ENCODE peak calls at places on chromosomes 7 and 10, in five cellular contexts. O, S, P, M and X are unnamed samples.

GRCh38 chr10:88073676-88074075 is 210.3 kb downstream of the PTEN start:
- DNase-seq in M (no peak), S (no peak), O (no peak), P (no peak), X (no peak)

GRCh38 chr7:113100091-113100723 is 13.6 kb upstream of the GPR85 start:
- DNase-seq in S (no peak), O (no peak), P (peak), M (peak), X (peak)

GRCh38 chr10:50857579-50857978 is 27.8 kb downstream of the A1CF start:
- DNase-seq in S (no peak), P (no peak), O (no peak), M (no peak), X (no peak)

GRCh38 chr10:90787906-90788491 is 69.8 kb downstream of the HTR7 start:
- DNase-seq in M (peak), P (peak), S (peak), O (no peak), X (no peak)

GRCh38 chr7:150955519-150956394 is 22.4 kb downstream of the KCNH2 start:
- DNase-seq in O (no peak), M (no peak), S (no peak), P (no peak), X (no peak)

GRCh38 chr10:4144802-4145201 is 359.8 kb upstream of the KLF6 start:
- DNase-seq in O (no peak), M (no peak), S (no peak), P (peak), X (no peak)

GRCh38 chr7:22610871-22611757 is 111.1 kb upstream of the STEAP1B start:
- DNase-seq in S (no peak), O (no peak), M (no peak), P (peak), X (no peak)

GRCh38 chr7:143889068-143889467 is 12.9 kb downstream of the TCAF1 start:
- DNase-seq in M (no peak), P (no peak), O (no peak), S (no peak), X (no peak)

GRCh38 chr7:27176962-27177794 is 3.1 kb upstream of the HOXA10 start:
- DNase-seq in S (no peak), P (no peak), O (no peak), M (no peak), X (no peak)

GRCh38 chr7:150663802-150664494 is 21.6 kb upstream of the GIMAP2 start:
- DNase-seq in P (no peak), M (no peak), S (no peak), O (peak), X (no peak)

GRCh38 chr7:42107484-42107883 is 129.5 kb downstream of the GLI3 start:
- DNase-seq in O (no peak), P (peak), M (peak), S (peak), X (no peak)

GRCh38 chr10:110644598-110645462 is 694 bp downstream of the RBM20 start:
- DNase-seq in O (no peak), P (no peak), M (no peak), S (no peak), X (no peak)

GRCh38 chr7:94059747-94060146 is 55.6 kb upstream of the BET1 start:
- DNase-seq in S (no peak), P (peak), M (peak), O (no peak), X (no peak)

GRCh38 chr10:63094405-63094804 is 38.7 kb upstream of the NRBF2 start:
- DNase-seq in S (no peak), P (no peak), M (peak), O (no peak), X (no peak)

DNA sequence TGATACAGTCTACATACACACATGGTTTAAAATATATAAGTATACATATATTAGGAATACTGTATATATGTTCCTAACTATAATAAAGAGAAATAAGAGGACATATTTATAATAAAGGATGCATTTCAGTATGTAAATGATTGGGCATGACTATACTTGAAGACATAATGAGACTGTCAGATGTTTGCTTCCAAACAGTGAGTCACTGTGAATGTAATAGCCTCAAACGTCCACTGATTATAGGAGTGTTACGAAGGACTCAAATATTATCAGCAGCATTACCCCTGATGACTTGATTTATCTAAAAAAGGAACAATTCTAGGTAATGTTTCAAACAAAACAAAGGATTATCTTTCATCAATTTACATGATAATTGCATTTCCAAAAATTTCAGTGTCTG is 39.9 kb upstream of the NRBF2 start:
- DNase-seq in O (no peak), M (no peak), P (peak), S (no peak), X (no peak)
- H3K4me3 ChIP-seq in O (no peak), M (no peak), P (no peak), S (no peak), X (no peak)

GRCh38 chr10:7388602-7389001 is 22.2 kb downstream of the SFMBT2 start:
- DNase-seq in S (no peak), P (no peak), O (peak), M (no peak), X (no peak)
- H3K4me3 ChIP-seq in S (no peak), P (no peak), O (no peak), M (no peak), X (no peak)

GRCh38 chr10:27743736-27744477 is 1.7 kb downstream of the MKX start:
- DNase-seq in M (peak), P (peak), O (no peak), S (no peak), X (no peak)

GRCh38 chr10:27742926-27743735 is 2.5 kb downstream of the MKX start:
- DNase-seq in P (peak), O (peak), M (peak), S (no peak), X (no peak)

GRCh38 chr10:27745380-27745718 is 270 bp downstream of the MKX start:
- DNase-seq in M (no peak), O (no peak), S (no peak), P (no peak), X (no peak)

GRCh38 chr10:27745719-27746363 is at the start of gene MKX:
- DNase-seq in M (peak), P (peak), O (peak), S (no peak), X (no peak)

DNA sequence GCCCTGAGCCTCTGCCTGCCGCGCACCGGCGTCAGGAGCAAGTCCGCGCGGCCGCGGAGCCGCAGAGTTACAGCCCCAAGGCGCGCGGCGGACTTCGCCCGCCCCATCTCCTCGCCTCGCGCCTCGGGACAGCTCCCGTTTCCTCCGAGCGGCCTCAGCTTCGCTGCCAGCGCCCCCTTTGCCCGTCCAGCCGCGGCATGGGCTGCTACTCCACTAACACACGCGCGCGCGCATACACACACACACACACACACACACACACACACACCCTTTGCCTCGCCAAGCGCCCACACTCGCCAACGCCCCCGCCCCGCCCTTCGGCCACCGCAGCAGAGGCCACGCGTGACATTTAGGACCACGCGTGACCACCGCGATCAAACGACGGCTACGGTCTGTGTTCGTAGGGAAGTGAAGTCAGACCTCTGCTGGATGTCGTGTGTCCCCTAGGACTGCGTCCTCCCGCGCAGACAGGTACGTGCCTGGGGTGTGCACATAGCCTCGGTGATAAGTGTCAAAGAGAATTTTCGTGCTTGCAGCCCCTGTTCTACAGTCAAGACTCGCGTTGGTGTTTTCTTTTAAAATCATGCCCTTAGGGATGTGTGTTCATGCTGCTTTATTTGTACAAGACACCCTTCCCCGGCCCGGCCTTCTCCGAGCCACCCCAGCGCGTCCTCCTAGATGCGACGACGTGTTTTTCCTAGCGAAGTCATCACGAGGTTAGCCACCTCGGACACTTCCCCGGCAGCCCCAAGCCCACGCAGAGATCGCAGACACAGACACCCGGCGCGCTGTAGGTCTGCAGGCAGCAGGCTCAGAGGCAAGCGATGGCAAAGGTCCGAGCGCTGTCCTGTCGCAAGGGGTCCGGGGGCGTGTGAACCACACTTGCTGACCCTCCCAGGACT is 890 bp downstream of the MKX start:
- DNase-seq in M (peak), O (peak), P (peak), S (no peak), X (no peak)
- H3K4me3 ChIP-seq in M (peak), O (peak), P (no peak), S (peak), X (peak)

DNA sequence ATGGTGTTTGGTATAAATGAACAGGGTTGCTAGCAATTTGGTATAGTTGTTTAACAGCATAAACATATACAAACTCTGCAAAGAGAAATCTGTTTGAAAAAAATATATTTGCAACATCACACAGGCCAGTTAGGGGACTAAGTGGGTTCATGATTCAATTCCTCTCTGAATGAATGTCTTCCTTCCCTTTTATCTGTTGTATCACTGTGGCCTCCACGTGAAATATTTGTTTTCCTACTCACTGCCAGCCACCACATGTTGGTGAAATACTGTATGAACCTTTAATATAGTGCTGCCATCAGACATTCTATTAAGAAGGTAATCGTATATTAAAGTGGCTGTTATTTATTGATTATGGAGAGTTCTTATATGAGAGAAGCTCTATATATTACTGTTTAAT is 157.0 kb downstream of the ARID5B start:
- DNase-seq in S (no peak), P (no peak), O (no peak), M (no peak), X (no peak)
- H3K4me3 ChIP-seq in S (no peak), P (no peak), O (no peak), M (no peak), X (peak)

GRCh38 chr7:2607913-2608899 is 23.6 kb upstream of the TTYH3 start:
- DNase-seq in P (no peak), O (no peak), M (peak), S (no peak), X (no peak)
- H3K4me3 ChIP-seq in P (no peak), O (no peak), M (no peak), S (no peak), X (no peak)

DNA sequence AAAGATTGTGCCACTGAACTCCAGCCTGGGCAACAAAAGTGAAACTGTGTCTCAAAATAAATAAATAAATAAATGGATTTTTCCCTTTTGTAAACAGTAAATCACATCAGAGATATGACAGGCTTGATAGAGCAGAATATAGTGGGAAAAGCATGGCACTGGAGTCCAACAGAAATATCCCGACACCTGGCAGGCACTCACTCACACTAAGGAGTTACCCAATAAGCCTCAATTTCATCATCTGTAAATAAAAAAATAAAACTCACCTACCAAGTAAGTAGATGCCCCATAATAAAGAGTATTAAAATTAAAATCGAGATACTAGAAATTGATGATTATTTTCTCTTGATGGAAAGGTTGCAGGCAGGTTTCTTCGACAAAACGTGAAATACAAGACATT is 1.7 kb downstream of the ATE1 start:
- DNase-seq in M (no peak), P (no peak), S (no peak), O (no peak), X (no peak)
- H3K4me3 ChIP-seq in M (no peak), P (no peak), S (no peak), O (no peak), X (peak)

GRCh38 chr10:56317603-56318002 is 43.5 kb downstream of the ZWINT start:
- DNase-seq in M (no peak), S (no peak), O (no peak), P (no peak), X (no peak)

GRCh38 chr10:56319386-56319785 is 41.7 kb downstream of the ZWINT start:
- DNase-seq in O (no peak), S (no peak), P (peak), M (no peak), X (no peak)

GRCh38 chr10:56318816-56319215 is 42.2 kb downstream of the ZWINT start:
- DNase-seq in M (no peak), S (no peak), O (no peak), P (no peak), X (no peak)

GRCh38 chr10:56316603-56317002 is 44.5 kb downstream of the ZWINT start:
- DNase-seq in O (no peak), P (no peak), S (no peak), M (no peak), X (no peak)
- H3K4me3 ChIP-seq in O (no peak), P (no peak), S (no peak), M (no peak), X (no peak)